ENCODE peak calls at places on chromosomes 7 and 10, in five cellular contexts. Y is GM23248, M is GM23338, W is SK-N-SH, X is HCT116. E is an unnamed sample.

GRCh38 chr7:149732611-149733010 is 40.8 kb downstream of the ZNF467 start:
- DNase-seq in Y (no peak), M (no peak), W (no peak), X (no peak), E (no peak)

GRCh38 chr7:45099891-45100760 is 11.4 kb upstream of the NACAD start:
- DNase-seq in Y (no peak), M (no peak), W (no peak), X (no peak), E (no peak)

GRCh38 chr7:37709631-37710509 is 26.3 kb downstream of the GPR141 start:
- DNase-seq in Y (no peak), M (no peak), W (no peak), X (no peak), E (no peak)

GRCh38 chr7:30705008-30705407 is 22.8 kb upstream of the CRHR2 start:
- DNase-seq in Y (no peak), M (no peak), W (no peak), X (no peak), E (no peak)

GRCh38 chr10:3813267-3813666 is 28.3 kb upstream of the KLF6 start:
- DNase-seq in Y (peak; percentile 46), M (no peak), W (no peak), X (no peak), E (no peak)

GRCh38 chr10:50567384-50567783 is 56.4 kb downstream of the SGMS1 start:
- DNase-seq in Y (no peak), M (no peak), W (no peak), X (no peak), E (no peak)

GRCh38 chr10:50993817-50994251 is 80.5 kb upstream of the PRKG1 start:
- DNase-seq in Y (peak; percentile 84), M (no peak), W (no peak), X (no peak), E (peak; percentile 22)

GRCh38 chr7:128190051-128190640 is 50.9 kb upstream of the LEP start:
- DNase-seq in Y (no peak), M (no peak), W (no peak), X (no peak), E (no peak)

GRCh38 chr7:129616530-129616929 is 5.0 kb downstream of the NRF1 start:
- DNase-seq in Y (no peak), M (no peak), W (no peak), X (no peak), E (no peak)

GRCh38 chr7:124700655-124701054 is 64.9 kb downstream of the GPR37 start:
- DNase-seq in Y (no peak), M (no peak), W (no peak), X (no peak), E (no peak)

GRCh38 chr7:127979113-127979727 is 52.0 kb downstream of the LRRC4 start:
- DNase-seq in Y (no peak), M (no peak), W (no peak), X (no peak), E (peak; percentile 39)

GRCh38 chr10:133180915-133181639 is 21.1 kb downstream of the KNDC1 start:
- DNase-seq in Y (no peak), M (no peak), W (no peak), X (no peak), E (no peak)

GRCh38 chr10:18230794-18231193 is 90.6 kb downstream of the CACNB2 start:
- DNase-seq in Y (peak; percentile 65), M (no peak), W (no peak), X (no peak), E (no peak)

GRCh38 chr10:110373059-110373458 is 68.3 kb upstream of the SMNDC1 start:
- DNase-seq in Y (no peak), M (no peak), W (no peak), X (no peak), E (no peak)

GRCh38 chr10:95411635-95412034 is 120.8 kb upstream of the PDLIM1 start:
- DNase-seq in Y (no peak), M (peak; percentile 75), W (no peak), X (no peak), E (no peak)

GRCh38 chr7:92843781-92844180 is 7.4 kb upstream of the CDK6 start:
- DNase-seq in Y (no peak), M (no peak), W (no peak), X (no peak), E (no peak)

GRCh38 chr7:122748195-122748594 is 45.5 kb upstream of the RNF148 start:
- DNase-seq in Y (no peak), M (no peak), W (no peak), X (no peak), E (no peak)

GRCh38 chr10:33333260-33334169 is 952 bp downstream of the NRP1 start:
- DNase-seq in Y (peak; percentile 46), M (no peak), W (no peak), X (no peak), E (no peak)

GRCh38 chr10:119217937-119218579 is 10.7 kb downstream of the GRK5 start:
- DNase-seq in Y (no peak), M (no peak), W (no peak), X (no peak), E (no peak)

GRCh38 chr10:130877131-130877530 is 434.4 kb downstream of the TCERG1L start:
- DNase-seq in Y (no peak), M (no peak), W (no peak), X (no peak), E (no peak)

GRCh38 chr7:13282377-13282980 is 595.0 kb downstream of the ARL4A start:
- DNase-seq in Y (peak; percentile 73), M (peak; percentile 32), W (peak; percentile 6), X (peak; percentile 35), E (peak; percentile 38)

GRCh38 chr7:94450044-94450697 is 55.5 kb downstream of the COL1A2 start:
- DNase-seq in Y (no peak), M (no peak), W (no peak), X (no peak), E (no peak)

GRCh38 chr10:77392236-77392721 is 245.3 kb downstream of the KCNMA1 start:
- DNase-seq in Y (peak; percentile 70), M (no peak), W (no peak), X (no peak), E (no peak)

GRCh38 chr7:117324940-117325339 is 2.1 kb upstream of the WNT2 start:
- DNase-seq in Y (no peak), M (peak; percentile 55), W (no peak), X (no peak), E (no peak)

GRCh38 chr10:128852449-128852848 is 614.6 kb upstream of the MGMT start:
- DNase-seq in Y (no peak), M (no peak), W (no peak), X (no peak), E (no peak)

GRCh38 chr7:95843286-95843685 is 70.9 kb downstream of the DYNC1I1 start:
- DNase-seq in Y (peak; percentile 28), M (peak; percentile 59), W (peak; percentile 23), X (no peak), E (no peak)

GRCh38 chr10:4051011-4051407 is 266.0 kb upstream of the KLF6 start:
- DNase-seq in Y (peak; percentile 51), M (no peak), W (no peak), X (no peak), E (no peak)

GRCh38 chr10:102677736-102678354 is 33.6 kb downstream of the TRIM8 start:
- DNase-seq in Y (no peak), M (no peak), W (no peak), X (no peak), E (no peak)
- H3K4me1 ChIP-seq in Y (peaks cover 32% of the 10 kb centered on the region), M (peaks cover 57% of the 10 kb centered on the region), W (peaks cover 30% of the 10 kb centered on the region), X (peaks cover 10% of the 10 kb centered on the region), E (peaks cover 63% of the 10 kb centered on the region)

DNA sequence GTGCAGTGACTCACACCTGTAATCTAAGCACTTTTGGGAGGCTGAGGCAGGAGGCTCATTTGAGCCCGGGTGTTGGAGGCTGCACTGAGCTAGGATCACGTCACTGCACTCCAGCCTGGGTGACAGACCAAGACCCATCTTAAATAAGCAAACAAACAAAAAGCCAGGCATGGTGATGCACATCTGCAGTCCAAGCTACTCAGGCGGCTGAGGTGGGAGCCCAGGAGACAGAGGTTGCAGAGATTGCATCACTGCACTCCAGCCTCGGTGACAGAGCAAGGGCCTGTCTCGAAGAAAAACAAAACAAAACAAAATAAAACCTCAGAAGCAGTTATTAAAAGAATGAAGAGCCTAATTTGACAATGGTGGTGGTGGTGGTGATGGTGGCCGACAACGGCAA is 132.5 kb downstream of the PARD3 start:
- DNase-seq in Y (no peak), M (no peak), W (no peak), X (no peak), E (no peak)
- H3K9me2 ChIP-seq in Y (no peaks in the 10 kb centered on the region), M (no peaks in the 10 kb centered on the region), W (no peaks in the 10 kb centered on the region), X (no peaks in the 10 kb centered on the region), E (no peaks in the 10 kb centered on the region)

GRCh38 chr7:48109848-48110663 is 21.0 kb downstream of the UPP1 start:
- DNase-seq in Y (peak; percentile 49), M (peak; percentile 84), W (peak; percentile 85), X (peak; percentile 46), E (peak; percentile 85)
- H3K4me1 ChIP-seq in Y (peaks cover 13% of the 10 kb centered on the region), M (peaks cover 3% of the 10 kb centered on the region), W (peaks cover 4% of the 10 kb centered on the region), X (no peaks in the 10 kb centered on the region), E (no peaks in the 10 kb centered on the region)

GRCh38 chr7:51007708-51008505 is 225.2 kb upstream of the GRB10 start:
- DNase-seq in Y (no peak), M (no peak), W (no peak), X (no peak), E (no peak)
- H3K9me2 ChIP-seq in Y (no peaks in the 10 kb centered on the region), M (peaks cover 7% of the 10 kb centered on the region), W (no peaks in the 10 kb centered on the region), X (no peaks in the 10 kb centered on the region), E (no peaks in the 10 kb centered on the region)

DNA sequence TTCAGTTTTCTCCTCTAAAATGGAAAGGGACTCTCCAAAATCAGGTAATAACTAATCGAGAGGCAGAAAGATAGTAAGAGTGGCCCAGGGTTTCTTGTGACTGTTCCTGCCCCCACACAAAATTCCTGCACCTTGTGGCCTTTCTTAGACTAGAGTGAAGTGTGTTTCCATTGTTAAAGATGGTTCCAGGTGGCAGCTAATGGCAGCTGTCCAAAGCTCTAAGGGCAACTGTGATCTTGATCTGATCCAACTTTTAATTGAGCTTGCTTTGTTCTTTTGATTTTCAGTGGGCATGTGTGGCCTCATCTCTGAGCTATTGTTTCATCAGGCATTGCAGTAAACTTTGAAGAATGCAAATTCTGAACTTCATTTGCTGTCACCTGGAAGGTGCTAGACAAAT is 19.4 kb downstream of the ACSL5 start:
- DNase-seq in Y (no peak), M (no peak), W (no peak), X (no peak), E (no peak)
- H3K4me1 ChIP-seq in Y (peaks cover 15% of the 10 kb centered on the region), M (no peaks in the 10 kb centered on the region), W (no peaks in the 10 kb centered on the region), X (peaks cover 86% of the 10 kb centered on the region), E (peaks cover 16% of the 10 kb centered on the region)

DNA sequence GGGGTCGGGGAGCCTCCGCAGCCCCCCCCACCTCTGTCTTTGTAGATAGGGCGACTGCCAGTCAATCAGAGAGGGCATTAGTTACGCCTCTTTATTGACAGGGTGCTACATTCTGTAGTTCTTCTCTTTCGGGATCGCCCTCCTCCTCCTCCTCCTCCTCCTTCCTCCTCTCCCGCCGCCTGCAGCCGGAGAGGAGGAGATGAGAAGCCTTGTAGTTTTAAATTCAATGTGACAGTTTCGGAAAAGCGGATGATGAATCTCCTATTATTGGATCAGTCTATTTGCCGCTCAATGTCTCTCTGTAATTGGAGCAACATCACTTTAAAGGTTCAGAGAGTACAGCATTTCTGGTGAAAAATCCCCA is 587 bp upstream of the UNCX start:
- DNase-seq in Y (no peak), M (no peak), W (no peak), X (no peak), E (no peak)
- H3K9me2 ChIP-seq in Y (no peaks in the 10 kb centered on the region), M (no peaks in the 10 kb centered on the region), W (no peaks in the 10 kb centered on the region), X (no peaks in the 10 kb centered on the region), E (no peaks in the 10 kb centered on the region)

DNA sequence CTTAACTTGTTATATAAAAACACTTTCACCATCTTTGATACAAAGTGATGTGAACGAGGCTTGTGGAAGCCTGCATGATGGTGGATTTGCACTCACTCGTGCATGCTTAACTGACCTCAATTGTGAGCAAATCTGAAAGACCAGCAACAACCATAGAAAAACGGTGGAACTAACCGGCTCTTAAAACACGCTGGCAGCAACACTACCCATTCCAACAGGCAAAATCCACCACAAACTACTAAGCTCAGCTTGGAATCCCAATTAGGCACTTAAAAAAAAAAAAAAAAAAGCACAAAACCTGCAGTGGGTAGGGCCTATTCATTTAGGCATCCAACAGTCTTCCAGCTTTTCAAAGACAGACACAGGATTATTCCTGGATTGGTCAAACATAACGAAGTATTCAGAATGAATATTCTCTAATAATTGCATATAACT is 1.8 kb downstream of the GDI2 start:
- DNase-seq in Y (peak; percentile 68), M (peak; percentile 39), W (no peak), X (no peak), E (no peak)
- H3K4me1 ChIP-seq in Y (peaks cover 42% of the 10 kb centered on the region), M (peaks cover 25% of the 10 kb centered on the region), W (peaks cover 18% of the 10 kb centered on the region), X (peaks cover 27% of the 10 kb centered on the region), E (peaks cover 41% of the 10 kb centered on the region)